ENCODE peak calls at places on chromosomes 12 and 14, in four cellular contexts. F is heart right ventricle; S is stomach; U is effector memory CD4-positive, alpha-beta T cell. N is an unnamed sample.
A peak's percentile ranks its signal among the peaks of the same experiment; 100 is the strongest.

GRCh38 chr12:130948136-130948535 is 5.6 kb upstream of the ADGRD1 start:
- DNase-seq in F (no peak), S (no peak), U (no peak), N (no peak)

GRCh38 chr12:112798019-112798760 is 6.6 kb downstream of the RPH3A start:
- DNase-seq in F (no peak), U (no peak), S (no peak), N (no peak)

GRCh38 chr12:94263011-94263786 is 114.8 kb downstream of the PLXNC1 start:
- DNase-seq in U (peak; percentile 44), S (no peak), F (no peak), N (no peak)

GRCh38 chr14:103074699-103075341 is 9.2 kb upstream of the LBHD2 start:
- DNase-seq in F (peak; percentile 82), S (peak; percentile 74), U (no peak), N (peak; percentile 39)

GRCh38 chr12:81992461-81992860 is 233.3 kb upstream of the PPFIA2 start:
- DNase-seq in U (no peak), S (peak; percentile 34), F (no peak), N (no peak)

GRCh38 chr12:92065018-92065499 is 80.6 kb downstream of the BTG1 start:
- DNase-seq in S (peak; percentile 52), U (peak; percentile 48), F (no peak), N (peak; percentile 82)

GRCh38 chr12:115828151-115828550 is 449.3 kb downstream of the MED13L start:
- DNase-seq in U (no peak), S (no peak), F (no peak), N (no peak)

GRCh38 chr12:67091678-67092077 is 177.5 kb upstream of the CAND1 start:
- DNase-seq in U (no peak), F (no peak), S (no peak), N (no peak)

GRCh38 chr12:104680070-104680469 is 223.3 kb downstream of the CHST11 start:
- DNase-seq in F (no peak), U (peak; percentile 15), S (no peak), N (no peak)

GRCh38 chr14:69327507-69327906 is 67.5 kb downstream of the GALNT16 start:
- DNase-seq in F (no peak), S (no peak), U (no peak), N (no peak)

GRCh38 chr12:122811777-122812176 is 23.5 kb upstream of the HIP1R start:
- DNase-seq in S (no peak), U (no peak), F (no peak), N (no peak)

GRCh38 chr14:89429206-89430091 is 12.4 kb upstream of the FOXN3 start:
- DNase-seq in U (no peak), S (no peak), F (no peak), N (no peak)

GRCh38 chr12:39505025-39505424 is 62.1 kb upstream of the KIF21A start:
- DNase-seq in U (no peak), F (no peak), S (no peak), N (no peak)

GRCh38 chr14:59918824-59919581 is 941 bp upstream of the LRRC9 start:
- DNase-seq in F (no peak), U (no peak), S (no peak), N (no peak)

GRCh38 chr12:68334136-68334535 is 2.0 kb upstream of the MDM1 start:
- DNase-seq in F (no peak), U (no peak), S (no peak), N (no peak)

GRCh38 chr14:106831322-106831720 is 1304.9 kb downstream of the TMEM121 start:
- DNase-seq in S (no peak), F (no peak), U (no peak), N (peak; percentile 49)

GRCh38 chr14:97290977-97291376 is 493.8 kb downstream of the VRK1 start:
- DNase-seq in U (no peak), F (no peak), S (no peak), N (no peak)

GRCh38 chr12:19045421-19045820 is 84.1 kb upstream of the PLEKHA5 start:
- DNase-seq in F (no peak), S (no peak), U (no peak), N (no peak)

GRCh38 chr12:84599539-84599938 is 313.1 kb downstream of the SLC6A15 start:
- DNase-seq in S (no peak), F (no peak), U (no peak), N (no peak)

GRCh38 chr14:105257464-105257863 is 9.1 kb downstream of the BTBD6 start:
- DNase-seq in S (no peak), U (no peak), F (no peak), N (no peak)

GRCh38 chr14:105256292-105256960 is 8.1 kb downstream of the BTBD6 start:
- DNase-seq in F (no peak), S (no peak), U (no peak), N (no peak)

GRCh38 chr14:105252552-105253328 is 4.4 kb downstream of the BTBD6 start:
- DNase-seq in S (no peak), U (no peak), F (no peak), N (peak; percentile 56)

GRCh38 chr14:105253329-105253682 is 5.0 kb downstream of the BTBD6 start:
- DNase-seq in F (no peak), U (no peak), S (no peak), N (peak; percentile 68)

GRCh38 chr14:105255021-105255507 is 6.7 kb downstream of the BTBD6 start:
- DNase-seq in F (no peak), U (no peak), S (no peak), N (no peak)
- H3K4me1 ChIP-seq in F (peaks cover 11% of the 10 kb centered on the region), U (peaks cover 6% of the 10 kb centered on the region), S (peaks cover 11% of the 10 kb centered on the region), N (no peaks in the 10 kb centered on the region)

GRCh38 chr12:46722737-46723136 is 103.1 kb downstream of the SLC38A4 start:
- DNase-seq in S (no peak), U (no peak), F (no peak), N (no peak)

GRCh38 chr12:46724020-46724419 is 101.8 kb downstream of the SLC38A4 start:
- DNase-seq in S (no peak), F (no peak), U (no peak), N (no peak)

DNA sequence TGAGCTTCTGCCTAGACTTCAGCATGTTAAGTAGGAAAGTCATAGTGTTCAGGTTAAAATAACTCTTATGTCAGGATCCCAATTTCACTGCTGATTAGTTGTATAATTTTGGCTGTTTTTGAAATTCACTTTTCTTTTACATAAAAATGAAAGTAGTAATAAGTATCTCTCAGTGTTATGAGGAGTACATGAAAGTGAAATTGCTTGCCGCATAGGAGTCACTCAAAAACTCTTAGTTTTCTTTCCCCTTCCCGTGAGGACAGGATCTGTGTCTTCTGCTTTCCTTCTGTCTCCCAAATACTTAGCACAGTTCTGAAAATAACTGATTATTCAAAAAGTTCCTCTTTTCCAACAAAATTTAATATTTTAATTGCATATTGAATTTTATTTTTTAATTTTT is 100.5 kb downstream of the SLC38A4 start:
- DNase-seq in F (no peak), U (no peak), S (no peak), N (no peak)
- H3K4me1 ChIP-seq in F (no peaks in the 10 kb centered on the region), U (no peaks in the 10 kb centered on the region), S (no peaks in the 10 kb centered on the region), N (no peaks in the 10 kb centered on the region)

GRCh38 chr14:74569387-74569786 is 42.6 kb downstream of the LTBP2 start:
- DNase-seq in F (no peak), S (no peak), U (no peak), N (no peak)

GRCh38 chr14:74571901-74572828 is 39.9 kb downstream of the LTBP2 start:
- DNase-seq in F (no peak), S (no peak), U (no peak), N (no peak)

GRCh38 chr14:74569826-74570591 is 42.0 kb downstream of the LTBP2 start:
- DNase-seq in U (no peak), S (no peak), F (no peak), N (no peak)

GRCh38 chr14:74571441-74571841 is 40.6 kb downstream of the LTBP2 start:
- DNase-seq in U (no peak), S (no peak), F (peak; percentile 36), N (no peak)

DNA sequence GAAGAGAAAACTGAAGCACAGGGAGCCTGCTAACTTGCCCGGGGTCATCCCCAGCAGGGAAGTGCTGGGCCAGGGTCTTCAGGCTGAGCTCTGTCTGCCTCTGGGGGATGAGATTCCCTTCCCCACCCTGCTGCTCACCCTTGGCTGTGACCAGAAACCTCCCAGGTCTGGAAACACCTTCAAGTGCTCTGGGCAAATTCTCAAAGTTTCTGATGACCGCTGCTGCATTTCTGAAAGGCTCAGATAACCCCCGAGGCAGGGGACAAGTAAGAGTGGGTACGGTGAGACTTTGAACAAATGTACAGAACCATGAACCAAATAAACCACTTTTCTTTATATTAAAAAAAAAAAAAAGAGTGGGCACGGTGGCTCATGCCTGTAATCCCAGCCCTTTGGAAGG is 41.3 kb downstream of the LTBP2 start:
- DNase-seq in U (no peak), F (no peak), S (no peak), N (no peak)
- H3K4me1 ChIP-seq in U (peaks cover 22% of the 10 kb centered on the region), F (peaks cover 52% of the 10 kb centered on the region), S (peaks cover 12% of the 10 kb centered on the region), N (no peaks in the 10 kb centered on the region)

GRCh38 chr12:79186506-79186905 is 321.9 kb downstream of the SYT1 start:
- DNase-seq in F (no peak), S (no peak), U (no peak), N (no peak)
- H3K4me1 ChIP-seq in F (no peaks in the 10 kb centered on the region), S (no peaks in the 10 kb centered on the region), U (no peaks in the 10 kb centered on the region), N (no peaks in the 10 kb centered on the region)

DNA sequence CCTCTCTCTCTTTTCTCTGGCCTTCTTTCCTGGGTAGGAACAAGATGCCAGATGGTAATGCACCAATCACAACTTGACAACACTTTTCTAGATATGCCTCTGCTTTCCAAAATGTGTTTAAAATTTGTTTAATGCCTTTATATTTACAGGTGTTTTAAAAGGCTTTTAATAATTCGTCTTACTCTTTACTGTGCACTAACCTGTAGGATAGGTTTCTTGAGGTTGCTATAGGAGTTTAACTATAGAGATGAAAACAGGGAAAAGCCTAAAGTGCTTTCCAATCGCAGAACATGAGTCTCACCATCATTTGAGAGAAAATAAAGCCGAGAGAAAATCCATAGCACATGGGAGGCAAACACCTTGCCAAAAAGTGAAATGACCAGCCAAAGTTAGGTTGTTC is 74.1 kb downstream of the TMTC1 start:
- DNase-seq in S (no peak), U (no peak), F (no peak), N (no peak)
- H3K4me1 ChIP-seq in S (no peaks in the 10 kb centered on the region), U (no peaks in the 10 kb centered on the region), F (peaks cover 25% of the 10 kb centered on the region), N (no peaks in the 10 kb centered on the region)